ENCODE peak calls at places on chromosomes 12 and 14, in five cellular contexts. One of them, this sample, is unnamed.

GRCh38 chr14:73265721-73266046 is 28.4 kb downstream of the PAPLN start:
- DNase-seq in GM23248: no peak
- DNase-seq in hepatocyte: no peak
- DNase-seq in neural progenitor cell: no peak
- DNase-seq in OCI-LY7: no peak
- DNase-seq in this sample: no peak

GRCh38 chr12:51536159-51536558 is 54.9 kb upstream of the SCN8A start:
- DNase-seq in GM23248: peak
- DNase-seq in OCI-LY7: no peak
- DNase-seq in hepatocyte: no peak
- DNase-seq in neural progenitor cell: no peak
- DNase-seq in this sample: no peak

GRCh38 chr14:93019970-93020369 is 95.8 kb downstream of the ITPK1 start:
- DNase-seq in hepatocyte: no peak
- DNase-seq in GM23248: no peak
- DNase-seq in neural progenitor cell: peak
- DNase-seq in OCI-LY7: no peak
- DNase-seq in this sample: no peak

GRCh38 chr14:34710006-34710405 is 4.4 kb downstream of the CFL2 start:
- DNase-seq in neural progenitor cell: no peak
- DNase-seq in OCI-LY7: no peak
- DNase-seq in GM23248: no peak
- DNase-seq in hepatocyte: no peak
- DNase-seq in this sample: no peak

GRCh38 chr14:54783660-54784015 is 119.0 kb downstream of the GCH1 start:
- DNase-seq in hepatocyte: no peak
- DNase-seq in neural progenitor cell: no peak
- DNase-seq in GM23248: no peak
- DNase-seq in OCI-LY7: no peak
- DNase-seq in this sample: no peak

GRCh38 chr12:63404611-63405010 is 253.6 kb upstream of the AVPR1A start:
- DNase-seq in GM23248: no peak
- DNase-seq in hepatocyte: no peak
- DNase-seq in OCI-LY7: no peak
- DNase-seq in neural progenitor cell: no peak
- DNase-seq in this sample: no peak

GRCh38 chr12:48956279-48957140 is 777 bp downstream of the ARF3 start:
- DNase-seq in GM23248: peak
- DNase-seq in hepatocyte: peak
- DNase-seq in neural progenitor cell: peak
- DNase-seq in OCI-LY7: peak
- DNase-seq in this sample: no peak

GRCh38 chr12:94929780-94930179 is 73.7 kb downstream of the NDUFA12 start:
- DNase-seq in hepatocyte: no peak
- DNase-seq in GM23248: no peak
- DNase-seq in neural progenitor cell: no peak
- DNase-seq in OCI-LY7: no peak
- DNase-seq in this sample: no peak

GRCh38 chr12:6631549-6631961 is 4.2 kb downstream of the LPAR5 start:
- DNase-seq in OCI-LY7: peak
- DNase-seq in GM23248: no peak
- DNase-seq in neural progenitor cell: no peak
- DNase-seq in hepatocyte: peak
- DNase-seq in this sample: no peak

GRCh38 chr12:23128462-23128861 is 503.5 kb downstream of the ETNK1 start:
- DNase-seq in GM23248: no peak
- DNase-seq in hepatocyte: no peak
- DNase-seq in neural progenitor cell: no peak
- DNase-seq in OCI-LY7: no peak
- DNase-seq in this sample: no peak

GRCh38 chr12:23132357-23132756 is 507.4 kb downstream of the ETNK1 start:
- DNase-seq in GM23248: no peak
- DNase-seq in neural progenitor cell: no peak
- DNase-seq in OCI-LY7: no peak
- DNase-seq in hepatocyte: no peak
- DNase-seq in this sample: no peak

GRCh38 chr12:23127701-23128100 is 502.7 kb downstream of the ETNK1 start:
- DNase-seq in neural progenitor cell: no peak
- DNase-seq in hepatocyte: no peak
- DNase-seq in OCI-LY7: no peak
- DNase-seq in GM23248: no peak
- DNase-seq in this sample: no peak

GRCh38 chr12:23126794-23127193 is 501.8 kb downstream of the ETNK1 start:
- DNase-seq in hepatocyte: no peak
- DNase-seq in OCI-LY7: no peak
- DNase-seq in GM23248: no peak
- DNase-seq in neural progenitor cell: no peak
- DNase-seq in this sample: no peak
- TF ChIP-seq EZH2phosphoT487 in hepatocyte: no peak
- TF ChIP-seq EZH2phosphoT487 in OCI-LY7: no peak
- TF ChIP-seq EZH2phosphoT487 in GM23248: no peak
- TF ChIP-seq EZH2phosphoT487 in neural progenitor cell: no peak
- TF ChIP-seq EZH2phosphoT487 in this sample: no peak

DNA sequence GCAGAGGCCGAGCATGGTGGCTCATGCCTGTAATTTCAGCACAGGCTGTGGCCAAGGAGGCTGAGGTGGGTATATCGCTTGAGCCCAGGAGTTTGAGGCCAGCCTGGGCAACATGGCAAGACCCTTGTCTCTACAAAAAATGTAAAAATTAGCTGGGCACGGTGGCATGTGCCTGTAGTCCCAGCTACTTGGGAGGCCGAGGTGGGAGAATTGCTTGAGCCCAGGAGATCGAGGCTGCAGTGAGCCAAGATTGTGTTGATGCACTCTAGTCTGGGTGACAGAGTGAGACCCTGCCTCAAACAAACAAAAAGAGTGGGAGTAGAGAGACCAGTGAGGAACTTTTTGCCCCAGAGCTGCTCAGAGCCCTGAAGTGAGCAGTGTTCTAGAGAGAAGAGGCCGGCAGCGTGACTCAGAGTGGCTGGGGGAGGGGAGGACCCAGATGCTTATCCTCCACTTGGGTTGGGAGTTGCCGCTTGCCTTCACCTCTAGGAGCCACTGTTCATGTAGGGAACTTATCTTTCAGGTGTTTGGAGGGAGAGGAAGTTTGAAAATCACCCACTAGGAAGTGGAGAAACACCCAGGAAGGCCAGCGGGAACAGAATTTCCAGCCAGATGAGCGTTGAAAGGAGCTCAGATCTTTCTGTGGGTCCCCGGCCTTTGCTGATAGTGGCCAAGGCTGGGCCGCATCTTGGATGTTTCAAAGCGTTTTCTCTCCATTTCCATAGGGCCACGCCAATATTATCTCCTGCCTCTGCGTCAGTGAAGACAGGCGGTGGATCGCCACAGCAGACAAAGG is 15.3 kb downstream of the CFAP251 start:
- DNase-seq in OCI-LY7: no peak
- DNase-seq in hepatocyte: peak
- DNase-seq in GM23248: no peak
- DNase-seq in neural progenitor cell: peak
- DNase-seq in this sample: no peak
- TF ChIP-seq EZH2phosphoT487 in OCI-LY7: no peak
- TF ChIP-seq EZH2phosphoT487 in hepatocyte: no peak
- TF ChIP-seq EZH2phosphoT487 in GM23248: no peak
- TF ChIP-seq EZH2phosphoT487 in neural progenitor cell: no peak
- TF ChIP-seq EZH2phosphoT487 in this sample: no peak

DNA sequence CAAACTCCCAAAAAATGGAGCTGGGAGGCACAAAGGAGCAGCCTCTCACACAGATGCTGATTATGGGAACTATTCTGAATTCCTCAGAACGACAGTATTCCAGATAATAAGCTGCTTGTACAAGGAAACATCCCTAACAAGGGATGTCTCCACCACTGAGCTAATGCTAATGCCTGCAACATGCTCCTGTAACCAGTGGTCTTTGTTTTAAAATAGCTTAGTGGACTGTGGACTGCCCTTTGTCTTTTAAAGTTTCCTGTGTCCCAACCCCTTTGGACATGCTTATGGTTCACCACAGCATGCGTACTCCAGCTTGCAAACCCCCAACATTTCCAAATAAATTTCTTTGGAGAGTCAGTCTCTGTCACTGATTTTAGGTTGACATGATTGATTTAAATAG is 16.4 kb upstream of the PITPNM2 start:
- DNase-seq in GM23248: no peak
- DNase-seq in OCI-LY7: no peak
- DNase-seq in neural progenitor cell: no peak
- DNase-seq in hepatocyte: no peak
- DNase-seq in this sample: no peak
- TF ChIP-seq EZH2phosphoT487 in GM23248: no peak
- TF ChIP-seq EZH2phosphoT487 in OCI-LY7: no peak
- TF ChIP-seq EZH2phosphoT487 in neural progenitor cell: no peak
- TF ChIP-seq EZH2phosphoT487 in hepatocyte: no peak
- TF ChIP-seq EZH2phosphoT487 in this sample: no peak

GRCh38 chr12:88325076-88325827 is 183.1 kb downstream of the TMTC3 start:
- DNase-seq in hepatocyte: peak
- DNase-seq in GM23248: peak
- DNase-seq in neural progenitor cell: no peak
- DNase-seq in OCI-LY7: no peak
- DNase-seq in this sample: no peak
- TF ChIP-seq EZH2phosphoT487 in hepatocyte: no peak
- TF ChIP-seq EZH2phosphoT487 in GM23248: peak
- TF ChIP-seq EZH2phosphoT487 in neural progenitor cell: no peak
- TF ChIP-seq EZH2phosphoT487 in OCI-LY7: no peak
- TF ChIP-seq EZH2phosphoT487 in this sample: no peak